ENCODE peak calls at places on chromosome 1, in nine cellular contexts. One of them, this sample, is unnamed.
A peak's percentile ranks its signal among the peaks of the same experiment; 100 is the strongest.

GRCh38 chr1:94050263-94050662 is 70.7 kb downstream of the ABCA4 start:
- DNase-seq in lung: no peak
- DNase-seq in breast epithelium: no peak
- DNase-seq in suprapubic skin: no peak
- DNase-seq in IMR-90: peak; percentile 63
- DNase-seq in tibial nerve: no peak
- DNase-seq in cardiac muscle cell: no peak
- DNase-seq in right cardiac atrium: no peak
- DNase-seq in prostate gland: no peak
- DNase-seq in this sample: no peak

GRCh38 chr1:66271904-66272254 is 262.1 kb upstream of the SGIP1 start:
- DNase-seq in lung: no peak
- DNase-seq in breast epithelium: no peak
- DNase-seq in suprapubic skin: no peak
- DNase-seq in IMR-90: peak; percentile 69
- DNase-seq in tibial nerve: peak; percentile 33
- DNase-seq in cardiac muscle cell: no peak
- DNase-seq in right cardiac atrium: peak; percentile 72
- DNase-seq in prostate gland: peak; percentile 61
- DNase-seq in this sample: no peak

GRCh38 chr1:226903819-226904710 is 33.6 kb downstream of the PSEN2 start:
- DNase-seq in lung: no peak
- DNase-seq in breast epithelium: no peak
- DNase-seq in suprapubic skin: no peak
- DNase-seq in IMR-90: peak; percentile 73
- DNase-seq in tibial nerve: peak; percentile 57
- DNase-seq in cardiac muscle cell: no peak
- DNase-seq in right cardiac atrium: no peak
- DNase-seq in prostate gland: no peak
- DNase-seq in this sample: no peak

GRCh38 chr1:23718482-23718881 is 24.8 kb upstream of the ELOA start:
- DNase-seq in lung: no peak
- DNase-seq in breast epithelium: no peak
- DNase-seq in suprapubic skin: no peak
- DNase-seq in IMR-90: peak; percentile 50
- DNase-seq in tibial nerve: no peak
- DNase-seq in cardiac muscle cell: peak; percentile 43
- DNase-seq in right cardiac atrium: no peak
- DNase-seq in prostate gland: no peak
- DNase-seq in this sample: no peak

GRCh38 chr1:45554198-45554597 is 3.6 kb downstream of the AKR1A1 start:
- DNase-seq in lung: no peak
- DNase-seq in breast epithelium: no peak
- DNase-seq in suprapubic skin: no peak
- DNase-seq in IMR-90: no peak
- DNase-seq in tibial nerve: no peak
- DNase-seq in cardiac muscle cell: no peak
- DNase-seq in right cardiac atrium: no peak
- DNase-seq in prostate gland: no peak
- DNase-seq in this sample: no peak

GRCh38 chr1:151728151-151728711 is 6.9 kb downstream of the RIIAD1 start:
- DNase-seq in lung: no peak
- DNase-seq in breast epithelium: no peak
- DNase-seq in suprapubic skin: peak; percentile 61
- DNase-seq in IMR-90: peak; percentile 57
- DNase-seq in tibial nerve: no peak
- DNase-seq in cardiac muscle cell: peak; percentile 20
- DNase-seq in right cardiac atrium: peak; percentile 47
- DNase-seq in prostate gland: no peak
- DNase-seq in this sample: no peak

GRCh38 chr1:117093870-117094621 is 27.5 kb downstream of the TRIM45 start:
- DNase-seq in lung: peak; percentile 31
- DNase-seq in breast epithelium: no peak
- DNase-seq in suprapubic skin: no peak
- DNase-seq in IMR-90: peak; percentile 75
- DNase-seq in tibial nerve: no peak
- DNase-seq in cardiac muscle cell: peak; percentile 37
- DNase-seq in right cardiac atrium: no peak
- DNase-seq in prostate gland: no peak
- DNase-seq in this sample: peak; percentile 50

GRCh38 chr1:54324750-54325704 is 81.2 kb downstream of the SSBP3 start:
- DNase-seq in lung: no peak
- DNase-seq in breast epithelium: no peak
- DNase-seq in suprapubic skin: no peak
- DNase-seq in IMR-90: peak; percentile 24
- DNase-seq in tibial nerve: peak; percentile 27
- DNase-seq in cardiac muscle cell: no peak
- DNase-seq in right cardiac atrium: peak; percentile 33
- DNase-seq in prostate gland: no peak
- DNase-seq in this sample: no peak

GRCh38 chr1:95635820-95636219 is 401.8 kb downstream of the RWDD3 start:
- DNase-seq in lung: no peak
- DNase-seq in breast epithelium: no peak
- DNase-seq in suprapubic skin: no peak
- DNase-seq in IMR-90: no peak
- DNase-seq in tibial nerve: no peak
- DNase-seq in cardiac muscle cell: no peak
- DNase-seq in right cardiac atrium: no peak
- DNase-seq in prostate gland: no peak
- DNase-seq in this sample: no peak

GRCh38 chr1:172745014-172745413 is 86.1 kb downstream of the FASLG start:
- DNase-seq in lung: peak; percentile 32
- DNase-seq in breast epithelium: no peak
- DNase-seq in suprapubic skin: no peak
- DNase-seq in IMR-90: peak; percentile 89
- DNase-seq in tibial nerve: peak; percentile 77
- DNase-seq in cardiac muscle cell: peak; percentile 62
- DNase-seq in right cardiac atrium: no peak
- DNase-seq in prostate gland: peak; percentile 28
- DNase-seq in this sample: peak; percentile 46

GRCh38 chr1:100524355-100524754 is 13.6 kb upstream of the GPR88 start:
- DNase-seq in lung: no peak
- DNase-seq in breast epithelium: no peak
- DNase-seq in suprapubic skin: no peak
- DNase-seq in IMR-90: no peak
- DNase-seq in tibial nerve: no peak
- DNase-seq in cardiac muscle cell: no peak
- DNase-seq in right cardiac atrium: no peak
- DNase-seq in prostate gland: no peak
- DNase-seq in this sample: no peak

GRCh38 chr1:237712082-237712481 is 178.6 kb downstream of the ZP4 start:
- DNase-seq in lung: no peak
- DNase-seq in breast epithelium: no peak
- DNase-seq in suprapubic skin: no peak
- DNase-seq in IMR-90: no peak
- DNase-seq in tibial nerve: no peak
- DNase-seq in cardiac muscle cell: no peak
- DNase-seq in right cardiac atrium: no peak
- DNase-seq in prostate gland: no peak
- DNase-seq in this sample: no peak

GRCh38 chr1:113660053-113660452 is 99.2 kb downstream of the PHTF1 start:
- DNase-seq in lung: no peak
- DNase-seq in breast epithelium: no peak
- DNase-seq in suprapubic skin: no peak
- DNase-seq in IMR-90: no peak
- DNase-seq in tibial nerve: no peak
- DNase-seq in cardiac muscle cell: no peak
- DNase-seq in right cardiac atrium: no peak
- DNase-seq in prostate gland: no peak
- DNase-seq in this sample: no peak

GRCh38 chr1:10640079-10640578 is 156.3 kb downstream of the CASZ1 start:
- DNase-seq in lung: no peak
- DNase-seq in breast epithelium: peak; percentile 57
- DNase-seq in suprapubic skin: no peak
- DNase-seq in IMR-90: no peak
- DNase-seq in tibial nerve: no peak
- DNase-seq in cardiac muscle cell: peak; percentile 55
- DNase-seq in right cardiac atrium: peak; percentile 67
- DNase-seq in prostate gland: no peak
- DNase-seq in this sample: no peak

GRCh38 chr1:10637400-10637799 is 159.0 kb downstream of the CASZ1 start:
- DNase-seq in lung: no peak
- DNase-seq in breast epithelium: no peak
- DNase-seq in suprapubic skin: no peak
- DNase-seq in IMR-90: no peak
- DNase-seq in tibial nerve: no peak
- DNase-seq in cardiac muscle cell: no peak
- DNase-seq in right cardiac atrium: no peak
- DNase-seq in prostate gland: no peak
- DNase-seq in this sample: no peak

GRCh38 chr1:10637833-10638558 is 158.4 kb downstream of the CASZ1 start:
- DNase-seq in lung: no peak
- DNase-seq in breast epithelium: no peak
- DNase-seq in suprapubic skin: no peak
- DNase-seq in IMR-90: no peak
- DNase-seq in tibial nerve: peak; percentile 9
- DNase-seq in cardiac muscle cell: no peak
- DNase-seq in right cardiac atrium: no peak
- DNase-seq in prostate gland: no peak
- DNase-seq in this sample: peak; percentile 21

GRCh38 chr1:10639301-10640078 is 157.0 kb downstream of the CASZ1 start:
- DNase-seq in lung: no peak
- DNase-seq in breast epithelium: no peak
- DNase-seq in suprapubic skin: no peak
- DNase-seq in IMR-90: no peak
- DNase-seq in tibial nerve: no peak
- DNase-seq in cardiac muscle cell: no peak
- DNase-seq in right cardiac atrium: no peak
- DNase-seq in prostate gland: no peak
- DNase-seq in this sample: no peak

DNA sequence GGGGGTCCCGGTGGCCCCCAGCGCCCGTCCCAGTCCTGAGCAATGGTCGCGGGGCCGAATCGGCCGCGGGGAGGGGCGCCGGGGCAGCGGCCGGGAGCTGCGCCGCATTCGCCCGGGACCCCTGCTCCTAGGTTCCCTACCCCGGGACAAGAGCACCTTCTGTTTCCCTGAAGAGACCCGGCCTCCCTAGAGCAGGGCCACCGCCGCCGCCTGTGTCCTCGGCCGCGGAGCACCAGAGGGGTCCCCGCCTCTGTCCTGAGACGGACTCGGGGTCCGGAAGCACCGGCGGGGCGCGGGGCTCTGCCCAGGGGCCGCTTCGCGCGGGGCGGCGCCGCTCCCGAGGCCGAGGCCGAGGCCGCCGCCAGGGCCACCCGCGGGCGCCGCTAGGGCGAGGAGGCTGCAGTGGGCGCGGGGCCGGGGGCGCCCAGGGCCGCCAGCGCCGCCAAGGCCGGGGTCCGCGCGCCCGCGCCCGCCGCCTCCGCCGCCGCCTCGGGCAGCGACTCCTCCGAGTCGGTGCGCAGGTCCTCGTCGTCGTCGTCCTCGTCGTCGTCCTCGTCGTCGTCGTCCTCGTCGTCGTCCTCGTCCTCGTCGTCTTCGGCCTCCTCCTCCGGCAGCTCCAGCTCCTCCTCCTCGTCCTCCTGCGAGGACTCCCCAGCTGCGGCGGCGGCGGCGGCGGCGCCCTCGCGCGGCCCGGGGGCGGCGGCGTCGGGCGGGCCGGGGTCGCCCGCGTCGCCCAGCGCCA is 157.7 kb downstream of the CASZ1 start:
- DNase-seq in lung: no peak
- DNase-seq in breast epithelium: no peak
- DNase-seq in suprapubic skin: no peak
- DNase-seq in IMR-90: no peak
- DNase-seq in tibial nerve: no peak
- DNase-seq in cardiac muscle cell: no peak
- DNase-seq in right cardiac atrium: no peak
- DNase-seq in prostate gland: no peak
- DNase-seq in this sample: no peak
- H3K4me3 ChIP-seq in lung: no peak overlapping the region
- H3K4me3 ChIP-seq in breast epithelium: peak overlapping the region; percentile 28
- H3K4me3 ChIP-seq in suprapubic skin: peak overlapping the region; percentile 23
- H3K4me3 ChIP-seq in IMR-90: no peak overlapping the region
- H3K4me3 ChIP-seq in tibial nerve: peak overlapping the region; percentile 31
- H3K4me3 ChIP-seq in cardiac muscle cell: no peak overlapping the region
- H3K4me3 ChIP-seq in right cardiac atrium: no peak overlapping the region
- H3K4me3 ChIP-seq in prostate gland: peak overlapping the region; percentile 10
- H3K4me3 ChIP-seq in this sample: no peak overlapping the region

GRCh38 chr1:184297244-184297750 is 89.5 kb upstream of the C1orf21 start:
- DNase-seq in lung: no peak
- DNase-seq in breast epithelium: no peak
- DNase-seq in suprapubic skin: no peak
- DNase-seq in IMR-90: no peak
- DNase-seq in tibial nerve: no peak
- DNase-seq in cardiac muscle cell: no peak
- DNase-seq in right cardiac atrium: no peak
- DNase-seq in prostate gland: no peak
- DNase-seq in this sample: no peak
- H3K27ac ChIP-seq in lung: peak overlapping the region; percentile 86
- H3K27ac ChIP-seq in breast epithelium: peak overlapping the region; percentile 58
- H3K27ac ChIP-seq in suprapubic skin: peak overlapping the region; percentile 53
- H3K27ac ChIP-seq in IMR-90: no peak overlapping the region
- H3K27ac ChIP-seq in tibial nerve: peak overlapping the region; percentile 28
- H3K27ac ChIP-seq in cardiac muscle cell: peak overlapping the region; percentile 90
- H3K27ac ChIP-seq in right cardiac atrium: peak overlapping the region; percentile 86
- H3K27ac ChIP-seq in prostate gland: no peak overlapping the region
- H3K27ac ChIP-seq in this sample: no peak overlapping the region

GRCh38 chr1:109802136-109802900 is 38.6 kb upstream of the EPS8L3 start:
- DNase-seq in lung: no peak
- DNase-seq in breast epithelium: no peak
- DNase-seq in suprapubic skin: peak; percentile 73
- DNase-seq in IMR-90: no peak
- DNase-seq in tibial nerve: no peak
- DNase-seq in cardiac muscle cell: no peak
- DNase-seq in right cardiac atrium: no peak
- DNase-seq in prostate gland: no peak
- DNase-seq in this sample: peak; percentile 83
- H3K4me3 ChIP-seq in lung: no peak overlapping the region
- H3K4me3 ChIP-seq in breast epithelium: no peak overlapping the region
- H3K4me3 ChIP-seq in suprapubic skin: no peak overlapping the region
- H3K4me3 ChIP-seq in IMR-90: no peak overlapping the region
- H3K4me3 ChIP-seq in tibial nerve: no peak overlapping the region
- H3K4me3 ChIP-seq in cardiac muscle cell: no peak overlapping the region
- H3K4me3 ChIP-seq in right cardiac atrium: no peak overlapping the region
- H3K4me3 ChIP-seq in prostate gland: no peak overlapping the region
- H3K4me3 ChIP-seq in this sample: peak overlapping the region; percentile 26

GRCh38 chr1:227987181-227987580 is 19.6 kb upstream of the WNT3A start:
- DNase-seq in lung: no peak
- DNase-seq in breast epithelium: no peak
- DNase-seq in suprapubic skin: no peak
- DNase-seq in IMR-90: no peak
- DNase-seq in tibial nerve: no peak
- DNase-seq in cardiac muscle cell: no peak
- DNase-seq in right cardiac atrium: no peak
- DNase-seq in prostate gland: no peak
- DNase-seq in this sample: no peak
- H3K27ac ChIP-seq in lung: no peak overlapping the region
- H3K27ac ChIP-seq in breast epithelium: no peak overlapping the region
- H3K27ac ChIP-seq in suprapubic skin: no peak overlapping the region
- H3K27ac ChIP-seq in IMR-90: no peak overlapping the region
- H3K27ac ChIP-seq in tibial nerve: no peak overlapping the region
- H3K27ac ChIP-seq in cardiac muscle cell: no peak overlapping the region
- H3K27ac ChIP-seq in right cardiac atrium: no peak overlapping the region
- H3K27ac ChIP-seq in prostate gland: no peak overlapping the region
- H3K27ac ChIP-seq in this sample: no peak overlapping the region